ENCODE peak calls at places on chromosomes 12 and 14, in five cellular contexts. K is bronchial epithelial cell; N is CD4-positive, alpha-beta T cell; S is endothelial cell; H is A549. Y is an unnamed sample.

GRCh38 chr12:110846615-110847566 is at the start of gene CCDC63:
- DNase-seq in H (peak; percentile 75), S (peak; percentile 76), K (no peak), N (no peak), Y (no peak)

GRCh38 chr12:110637869-110638441 is 24.0 kb downstream of the TCTN1 start:
- DNase-seq in N (no peak), S (no peak), H (no peak), K (no peak), Y (no peak)

GRCh38 chr14:71711619-71712018 is 220.6 kb upstream of the RGS6 start:
- DNase-seq in N (no peak), H (no peak), S (no peak), K (peak; percentile 83), Y (no peak)

GRCh38 chr14:52077261-52077984 is 8.6 kb upstream of the NID2 start:
- DNase-seq in H (no peak), N (no peak), K (no peak), S (no peak), Y (no peak)

GRCh38 chr12:130972589-130972950 is 18.9 kb downstream of the ADGRD1 start:
- DNase-seq in N (no peak), K (no peak), S (no peak), H (no peak), Y (no peak)

GRCh38 chr14:96949594-96949993 is 152.4 kb downstream of the VRK1 start:
- DNase-seq in S (no peak), N (no peak), H (no peak), K (no peak), Y (no peak)

GRCh38 chr12:18262514-18262913 is 1.2 kb downstream of the PIK3C2G start:
- DNase-seq in K (peak; percentile 94), S (no peak), N (no peak), H (no peak), Y (no peak)

GRCh38 chr14:85387181-85387580 is 142.8 kb upstream of the FLRT2 start:
- DNase-seq in S (no peak), N (no peak), K (peak; percentile 6), H (no peak), Y (no peak)

GRCh38 chr14:86057018-86057667 is 527.2 kb downstream of the FLRT2 start:
- DNase-seq in S (peak; percentile 30), H (peak; percentile 27), K (peak; percentile 20), N (no peak), Y (no peak)

GRCh38 chr14:57382283-57382682 is 8.1 kb upstream of the NAA30 start:
- DNase-seq in N (no peak), H (peak; percentile 38), S (no peak), K (peak; percentile 92), Y (no peak)

GRCh38 chr12:56128669-56129209 is 672 bp downstream of the ESYT1 start:
- DNase-seq in S (no peak), H (no peak), K (peak; percentile 54), N (no peak), Y (no peak)

GRCh38 chr14:61876362-61877049 is 114.3 kb downstream of the SNAPC1 start:
- DNase-seq in S (no peak), H (no peak), K (no peak), N (no peak), Y (no peak)

GRCh38 chr14:50619569-50620141 is 48.5 kb downstream of the SAV1 start:
- DNase-seq in N (no peak), K (peak; percentile 59), S (no peak), H (peak; percentile 55), Y (no peak)

GRCh38 chr14:72638021-72638420 is 255.9 kb downstream of the DPF3 start:
- DNase-seq in K (peak; percentile 58), S (no peak), H (peak; percentile 41), N (no peak), Y (no peak)

GRCh38 chr12:26198742-26199141 is 3.4 kb downstream of the SSPN start:
- DNase-seq in S (no peak), H (no peak), N (no peak), K (peak; percentile 48), Y (no peak)

GRCh38 chr12:52270541-52271070 is 3.8 kb upstream of the KRT86 start:
- DNase-seq in H (no peak), S (no peak), K (no peak), N (no peak), Y (no peak)

GRCh38 chr12:11813422-11813813 is 163.9 kb downstream of the ETV6 start:
- DNase-seq in S (no peak), H (no peak), N (no peak), K (no peak), Y (no peak)

GRCh38 chr14:90383731-90384542 is 12.9 kb upstream of the CALM1 start:
- DNase-seq in N (peak; percentile 54), K (no peak), H (no peak), S (peak; percentile 69), Y (no peak)

GRCh38 chr12:3280967-3281366 is 203.8 kb downstream of the TSPAN9 start:
- DNase-seq in H (no peak), K (no peak), N (no peak), S (no peak), Y (no peak)

GRCh38 chr12:3279415-3279780 is 202.2 kb downstream of the TSPAN9 start:
- DNase-seq in H (no peak), K (no peak), N (no peak), S (no peak), Y (no peak)

GRCh38 chr12:3277261-3277943 is 200.2 kb downstream of the TSPAN9 start:
- DNase-seq in K (no peak), H (no peak), N (no peak), S (no peak), Y (no peak)

GRCh38 chr12:3279832-3280231 is 202.7 kb downstream of the TSPAN9 start:
- DNase-seq in K (no peak), N (no peak), H (no peak), S (no peak), Y (no peak)

GRCh38 chr12:3278681-3279414 is 201.7 kb downstream of the TSPAN9 start:
- DNase-seq in H (no peak), S (no peak), N (no peak), K (peak; percentile 29), Y (no peak)
- TF ChIP-seq CTCF in H (no peak), S (no peak), N (no peak), K (no peak), Y (no peak)

GRCh38 chr14:54715244-54715643 is 148.3 kb downstream of the SAMD4A start:
- DNase-seq in S (no peak), N (no peak), H (no peak), K (peak; percentile 55), Y (no peak)
- TF ChIP-seq CTCF in S (no peak), N (no peak), H (peak; percentile 5), K (no peak), Y (peak; percentile 60)

DNA sequence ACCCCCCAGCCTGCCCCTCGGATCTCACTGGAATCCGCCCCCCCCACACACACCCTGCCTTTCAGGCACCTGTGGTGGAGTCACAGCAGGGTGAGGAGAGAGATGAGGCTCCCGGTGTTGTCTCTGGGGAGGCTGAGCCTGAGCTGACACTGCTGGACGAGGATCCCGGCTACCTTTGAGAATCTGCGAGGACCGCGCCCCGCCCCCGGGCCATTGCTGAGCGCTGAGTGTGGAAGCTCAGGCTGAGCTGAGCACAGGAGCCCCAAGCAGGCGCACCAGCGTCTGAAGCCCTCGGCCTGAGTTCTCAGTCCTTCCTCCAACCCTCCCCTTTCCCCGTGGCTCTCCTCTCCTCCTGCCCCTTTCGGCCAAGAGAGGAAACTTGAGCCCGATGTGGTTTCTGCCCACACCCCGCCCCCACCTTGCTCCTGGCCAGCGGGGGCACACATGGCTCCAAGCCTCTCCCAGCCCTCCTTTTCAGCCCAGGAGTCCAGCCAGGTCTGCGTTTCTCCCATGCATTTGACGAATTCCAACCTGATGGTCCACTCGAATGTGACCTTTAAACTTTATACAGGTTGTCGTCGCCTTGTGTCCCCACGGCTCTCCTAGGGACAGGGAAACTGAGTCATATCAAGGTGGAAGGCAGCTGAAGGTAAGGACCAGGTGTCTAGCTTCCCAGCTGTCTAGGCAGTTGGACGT is at the start of gene NFE2:
- DNase-seq in S (peak; percentile 61), H (peak; percentile 66), N (no peak), K (peak; percentile 60), Y (peak; percentile 87)
- TF ChIP-seq CTCF in S (no peak), H (no peak), N (no peak), K (no peak), Y (peak; percentile 25)

DNA sequence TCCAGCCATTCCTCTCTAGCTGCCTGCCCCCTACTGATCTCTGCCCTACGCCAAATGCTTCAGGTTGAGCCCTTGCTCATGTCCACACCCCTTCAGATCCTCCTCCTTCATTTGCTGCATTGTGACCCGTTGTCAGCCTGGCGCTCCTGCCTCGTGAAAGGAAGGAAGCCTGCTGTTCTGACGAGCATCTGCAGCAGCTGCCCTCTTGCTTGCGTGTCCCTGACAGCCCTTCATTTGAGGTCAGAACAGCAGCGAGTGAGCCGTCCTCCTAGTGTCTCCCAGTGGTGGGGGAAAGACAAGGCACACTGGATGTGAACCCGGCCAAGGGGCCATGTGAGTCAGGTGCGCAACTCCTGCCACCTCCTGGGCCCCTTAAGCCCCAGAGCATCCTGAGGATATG is 3.0 kb upstream of the PIANP start:
- DNase-seq in S (no peak), K (no peak), N (no peak), H (peak; percentile 65), Y (no peak)
- TF ChIP-seq CTCF in S (no peak), K (no peak), N (no peak), H (no peak), Y (no peak)

DNA sequence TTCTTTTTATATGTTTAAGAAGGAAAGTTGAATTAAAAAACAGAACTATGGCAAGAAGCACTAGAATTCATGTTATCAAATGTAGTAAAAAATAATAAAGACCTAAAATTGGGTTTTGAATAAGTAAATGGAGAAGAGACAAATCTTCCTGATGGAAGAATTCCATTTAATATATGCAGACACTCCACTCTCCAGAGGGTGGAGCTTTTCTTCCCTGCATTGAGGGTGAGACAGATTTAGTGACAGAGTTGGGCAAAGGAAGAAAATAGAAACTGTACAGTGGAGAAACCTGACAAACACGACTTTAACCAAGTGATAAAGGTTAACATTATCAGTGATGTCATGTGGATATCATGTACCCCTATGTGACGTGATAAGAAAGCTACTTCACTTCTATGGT is 217.6 kb downstream of the PRKD1 start:
- DNase-seq in K (peak; percentile 3), N (no peak), H (no peak), S (no peak), Y (no peak)
- TF ChIP-seq CTCF in K (peak; percentile 3), N (no peak), H (no peak), S (no peak), Y (peak; percentile 52)

GRCh38 chr12:104454997-104455396 is 1.8 kb upstream of the CHST11 start:
- DNase-seq in K (peak; percentile 98), S (no peak), N (no peak), H (peak; percentile 63), Y (no peak)

GRCh38 chr12:104457746-104458644 is 1.2 kb downstream of the CHST11 start:
- DNase-seq in S (peak; percentile 33), H (peak; percentile 27), K (peak; percentile 12), N (peak; percentile 48), Y (no peak)

GRCh38 chr12:104455594-104456416 is 943 bp upstream of the CHST11 start:
- DNase-seq in H (no peak), S (no peak), N (no peak), K (peak; percentile 20), Y (no peak)

GRCh38 chr12:104456950-104457745 is 400 bp downstream of the CHST11 start:
- DNase-seq in S (peak; percentile 51), H (peak; percentile 88), N (peak; percentile 50), K (peak; percentile 58), Y (no peak)

DNA sequence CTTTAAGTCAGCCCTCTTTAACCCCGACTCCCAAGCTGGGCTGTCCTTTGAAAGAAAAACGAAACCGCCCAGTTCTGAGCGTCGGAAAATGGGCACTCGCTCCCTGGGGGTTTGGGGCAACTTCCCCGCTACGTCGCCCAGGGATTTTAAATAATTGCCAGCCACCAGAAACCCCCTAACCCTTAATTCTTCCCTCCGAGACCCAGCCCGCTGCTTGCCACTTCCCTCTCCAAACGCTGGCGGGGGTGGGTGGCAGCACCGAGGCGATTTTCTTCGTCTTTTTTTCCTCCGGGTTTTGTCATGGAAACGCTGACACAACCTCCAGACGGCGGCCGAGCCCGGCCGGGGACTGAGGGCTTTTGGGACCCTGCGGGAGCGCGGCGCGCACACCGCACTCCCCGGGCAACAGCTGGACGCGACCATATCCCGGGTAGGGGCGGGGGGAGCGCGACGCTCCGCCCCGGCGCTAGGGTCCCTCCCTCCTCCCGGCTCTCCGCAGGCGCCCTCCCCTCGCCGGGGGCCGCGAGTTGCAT is at the start of gene CHST11:
- DNase-seq in K (peak; percentile 68), N (peak; percentile 53), S (peak; percentile 90), H (peak; percentile 86), Y (no peak)
- TF ChIP-seq CTCF in K (peak; percentile 23), N (no peak), S (no peak), H (no peak), Y (peak; percentile 72)